ENCODE peak calls at places on chromosomes 2 and 18, in six cellular contexts. C is AG04449, Q is fibroblast of the aortic adventitia, A is colonic mucosa, F is breast epithelium, T is HFFc6. Z is an unnamed sample.

GRCh38 chr2:9805435-9806297 is 37.6 kb upstream of the TAF1B start:
- DNase-seq in C (no peak), Q (peak), A (no peak), F (peak), T (no peak), Z (no peak)

GRCh38 chr18:9796933-9797549 is 88.7 kb upstream of the TXNDC2 start:
- DNase-seq in C (no peak), Q (peak), A (no peak), F (no peak), T (no peak), Z (no peak)

GRCh38 chr18:12034241-12035100 is 53.2 kb downstream of the IMPA2 start:
- DNase-seq in C (no peak), Q (no peak), A (peak), F (no peak), T (no peak), Z (no peak)

GRCh38 chr2:173195100-173195499 is 119.5 kb downstream of the MAP3K20 start:
- DNase-seq in C (no peak), Q (no peak), A (no peak), F (no peak), T (no peak), Z (no peak)

GRCh38 chr2:17470855-17471641 is 47.2 kb downstream of the RAD51AP2 start:
- DNase-seq in C (no peak), Q (peak), A (no peak), F (no peak), T (no peak), Z (peak)

GRCh38 chr18:25935356-25935755 is 155.1 kb downstream of the SS18 start:
- DNase-seq in C (no peak), Q (no peak), A (no peak), F (no peak), T (no peak), Z (peak)

GRCh38 chr18:70415823-70416488 is 127.1 kb downstream of the SOCS6 start:
- DNase-seq in C (no peak), Q (no peak), A (peak), F (no peak), T (no peak), Z (no peak)

GRCh38 chr2:20012282-20013060 is at the start of gene MATN3:
- DNase-seq in C (no peak), Q (peak), A (peak), F (peak), T (no peak), Z (no peak)

GRCh38 chr18:22627506-22627905 is 209.8 kb upstream of the CTAGE1 start:
- DNase-seq in C (no peak), Q (no peak), A (no peak), F (no peak), T (no peak), Z (no peak)

GRCh38 chr2:149611100-149611820 is 23.7 kb upstream of the MMADHC start:
- DNase-seq in C (no peak), Q (no peak), A (no peak), F (no peak), T (no peak), Z (peak)

GRCh38 chr2:14072338-14072737 is 560.2 kb upstream of the LRATD1 start:
- DNase-seq in C (no peak), Q (no peak), A (no peak), F (no peak), T (no peak), Z (no peak)

GRCh38 chr2:121090088-121090715 is 194.8 kb downstream of the TFCP2L1 start:
- DNase-seq in C (no peak), Q (no peak), A (no peak), F (no peak), T (no peak), Z (no peak)

GRCh38 chr18:76367168-76367785 is 127.8 kb downstream of the ZNF516 start:
- DNase-seq in C (no peak), Q (no peak), A (no peak), F (peak), T (no peak), Z (no peak)

GRCh38 chr2:10135296-10136089 is 13.0 kb downstream of the RRM2 start:
- DNase-seq in C (no peak), Q (peak), A (no peak), F (no peak), T (peak), Z (no peak)

GRCh38 chr2:215460682-215461081 is 24.8 kb upstream of the FN1 start:
- DNase-seq in C (peak), Q (peak), A (no peak), F (no peak), T (peak), Z (no peak)

GRCh38 chr2:54757496-54757895 is 34.0 kb downstream of the EML6 start:
- DNase-seq in C (no peak), Q (peak), A (no peak), F (no peak), T (peak), Z (peak)

DNA sequence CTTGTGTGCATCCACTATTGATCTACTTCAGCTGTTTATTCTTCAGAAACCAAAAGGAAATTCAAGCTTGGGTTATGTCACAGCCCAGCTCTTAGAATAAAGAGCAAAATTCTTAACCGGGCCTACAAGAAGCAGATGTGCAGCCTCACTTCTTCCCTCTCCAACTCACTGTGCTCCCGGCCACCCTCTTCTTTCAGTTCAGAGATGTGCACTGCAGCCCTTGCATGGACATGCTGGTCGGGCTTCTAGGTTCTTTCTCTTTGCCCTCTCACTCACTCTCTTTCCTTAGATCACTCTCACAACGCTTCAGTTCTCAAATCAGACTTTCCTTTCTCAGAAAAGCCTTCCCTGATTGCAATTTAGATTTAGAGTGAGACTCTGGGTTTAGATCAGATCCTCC is 104.1 kb downstream of the CHN1 start:
- DNase-seq in C (no peak), Q (peak), A (no peak), F (no peak), T (peak), Z (peak)
- TF ChIP-seq CTCF in C (no peak), Q (peak), A (no peak), F (no peak), T (peak), Z (no peak)

GRCh38 chr2:200616656-200617055 is 30.8 kb downstream of the AOX1 start:
- DNase-seq in C (no peak), Q (peak), A (no peak), F (no peak), T (no peak), Z (no peak)

GRCh38 chr2:200616193-200616592 is 30.4 kb downstream of the AOX1 start:
- DNase-seq in C (no peak), Q (no peak), A (no peak), F (no peak), T (peak), Z (no peak)

GRCh38 chr2:200614249-200614648 is 28.4 kb downstream of the AOX1 start:
- DNase-seq in C (no peak), Q (no peak), A (no peak), F (no peak), T (no peak), Z (peak)

GRCh38 chr2:200613692-200614091 is 27.9 kb downstream of the AOX1 start:
- DNase-seq in C (no peak), Q (no peak), A (no peak), F (no peak), T (no peak), Z (no peak)

DNA sequence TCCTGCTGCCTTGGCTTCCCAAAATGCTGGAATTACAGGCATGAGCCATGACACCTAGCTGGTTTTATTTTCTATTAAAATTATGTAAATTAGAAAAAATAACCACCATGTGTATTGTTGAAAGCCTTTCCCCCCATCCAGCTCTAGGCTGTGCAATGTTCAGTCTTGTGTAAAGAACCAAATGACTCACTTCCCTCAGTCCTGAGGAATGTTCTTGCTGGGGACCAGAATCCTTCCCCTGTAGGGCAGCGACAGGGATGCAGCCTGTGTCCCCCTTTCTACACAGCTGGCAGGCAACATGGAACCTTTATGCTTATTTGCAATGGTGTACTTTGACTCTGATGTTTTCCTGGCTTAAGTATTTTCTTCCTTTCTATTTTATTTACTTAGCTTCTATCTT is 29.4 kb downstream of the AOX1 start:
- DNase-seq in C (no peak), Q (peak), A (no peak), F (no peak), T (peak), Z (peak)
- TF ChIP-seq CTCF in C (peak), Q (no peak), A (no peak), F (no peak), T (peak), Z (no peak)

GRCh38 chr18:74029161-74029560 is 118.5 kb downstream of the FBXO15 start:
- DNase-seq in C (no peak), Q (no peak), A (no peak), F (no peak), T (no peak), Z (no peak)
- TF ChIP-seq CTCF in C (no peak), Q (no peak), A (no peak), F (no peak), T (no peak), Z (no peak)

GRCh38 chr2:63589148-63589972 is 597 bp downstream of the MDH1 start:
- DNase-seq in C (no peak), Q (no peak), A (no peak), F (no peak), T (no peak), Z (peak)
- TF ChIP-seq CTCF in C (no peak), Q (no peak), A (no peak), F (no peak), T (no peak), Z (no peak)

GRCh38 chr18:7872569-7872968 is 305.5 kb downstream of the PTPRM start:
- DNase-seq in C (no peak), Q (peak), A (no peak), F (no peak), T (peak), Z (no peak)
- TF ChIP-seq CTCF in C (peak), Q (no peak), A (no peak), F (no peak), T (peak), Z (no peak)

GRCh38 chr2:44470151-44470550 is 108.4 kb downstream of the CAMKMT start:
- DNase-seq in C (no peak), Q (no peak), A (no peak), F (no peak), T (no peak), Z (no peak)
- TF ChIP-seq CTCF in C (no peak), Q (no peak), A (no peak), F (no peak), T (no peak), Z (no peak)

GRCh38 chr18:35454803-35455202 is 43.0 kb downstream of the INO80C start:
- DNase-seq in C (no peak), Q (no peak), A (no peak), F (no peak), T (no peak), Z (no peak)

GRCh38 chr18:35456181-35456850 is 41.4 kb downstream of the INO80C start:
- DNase-seq in C (no peak), Q (peak), A (peak), F (no peak), T (no peak), Z (no peak)

GRCh38 chr18:35451032-35451431 is 46.7 kb downstream of the INO80C start:
- DNase-seq in C (no peak), Q (no peak), A (no peak), F (no peak), T (no peak), Z (no peak)
- TF ChIP-seq CTCF in C (no peak), Q (no peak), A (no peak), F (no peak), T (no peak), Z (no peak)

DNA sequence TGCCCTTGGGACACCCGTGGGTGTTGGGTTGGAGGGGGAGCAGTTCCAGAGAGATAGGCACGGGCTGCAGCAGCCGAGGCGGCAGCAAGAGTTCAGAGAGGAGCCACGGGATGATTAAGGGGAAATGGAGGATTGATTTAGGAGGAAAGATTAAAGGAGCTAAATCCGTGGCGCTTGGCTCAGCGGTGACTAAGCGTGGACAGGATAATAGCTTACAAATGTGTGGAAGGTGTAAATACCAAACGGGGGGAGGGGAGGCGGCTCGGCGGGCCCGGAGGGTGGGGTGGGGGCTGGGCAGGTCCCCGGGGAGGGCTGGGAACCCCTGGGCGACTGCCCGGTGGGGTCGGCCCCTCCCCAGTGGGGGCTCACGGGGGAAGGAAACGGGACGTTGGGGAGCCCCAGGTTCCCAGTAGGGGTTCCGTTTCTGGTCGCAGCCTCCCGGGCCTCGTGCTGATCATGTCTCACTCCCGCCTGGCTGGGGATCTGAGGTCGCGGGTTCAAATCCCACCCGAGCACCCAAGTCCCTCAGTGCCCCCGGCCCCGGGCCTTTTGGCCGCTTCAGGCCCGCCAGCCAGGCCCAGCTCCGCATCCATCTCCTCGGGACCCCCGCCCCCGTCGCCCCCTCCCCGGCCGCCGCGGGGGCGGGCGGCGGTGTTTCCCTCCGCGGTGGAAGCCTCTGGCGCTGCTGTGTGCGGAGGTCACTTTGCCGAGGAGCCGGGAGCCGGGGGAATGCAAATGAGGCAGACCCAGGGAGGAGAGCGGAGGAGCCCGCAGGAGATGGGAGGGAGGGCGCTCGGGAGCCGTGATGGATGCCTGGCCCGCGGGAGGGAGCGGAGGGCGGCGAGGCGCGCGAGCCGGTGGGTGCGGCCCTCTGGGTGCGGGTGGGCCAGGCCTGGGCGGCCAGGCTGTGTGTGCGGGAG is 8.1 kb downstream of the ASIC4 start:
- DNase-seq in C (peak), Q (peak), A (no peak), F (no peak), T (peak), Z (no peak)
- TF ChIP-seq CTCF in C (peak), Q (no peak), A (no peak), F (no peak), T (no peak), Z (no peak)